ENCODE peak calls at places on chromosomes 1 and 21, in five cellular contexts. J, Q, X, V and W are unnamed samples.

GRCh38 chr1:14713077-14713476 is 114.6 kb downstream of the KAZN start:
- DNase-seq in Q (no peak), X (no peak), V (no peak), J (no peak), W (no peak)

GRCh38 chr1:211632808-211633522 is 42.5 kb downstream of the NEK2 start:
- DNase-seq in V (no peak), X (no peak), J (peak; percentile 95), Q (no peak), W (no peak)

GRCh38 chr21:26570203-26570602 is 2.9 kb downstream of the CYYR1 start:
- DNase-seq in X (no peak), V (no peak), Q (no peak), J (no peak), W (no peak)

GRCh38 chr1:228280106-228280901 is 72.5 kb downstream of the OBSCN start:
- DNase-seq in X (no peak), Q (no peak), J (no peak), V (no peak), W (no peak)

GRCh38 chr1:52814465-52814864 is 28.1 kb upstream of the ZYG11A start:
- DNase-seq in V (no peak), X (no peak), J (no peak), Q (no peak), W (no peak)

GRCh38 chr1:160129558-160129957 is 14.0 kb downstream of the ATP1A2 start:
- DNase-seq in X (no peak), J (no peak), V (no peak), Q (no peak), W (no peak)

GRCh38 chr1:216841165-216841564 is 117.9 kb upstream of the ESRRG start:
- DNase-seq in Q (no peak), J (no peak), X (no peak), V (no peak), W (no peak)

GRCh38 chr1:230160957-230161771 is 94.1 kb downstream of the GALNT2 start:
- DNase-seq in J (no peak), V (no peak), Q (no peak), X (no peak), W (no peak)

GRCh38 chr1:220528679-220529529 is 968 bp downstream of the MARK1 start:
- DNase-seq in V (peak; percentile 70), X (peak; percentile 66), Q (no peak), J (no peak), W (no peak)

GRCh38 chr1:160669276-160669675 is 22.4 kb upstream of the SLAMF1 start:
- DNase-seq in Q (no peak), J (no peak), V (no peak), X (no peak), W (no peak)

GRCh38 chr21:38766987-38767722 is 38.6 kb upstream of the ETS2 start:
- DNase-seq in V (peak; percentile 21), Q (peak; percentile 32), J (no peak), X (no peak), W (no peak)

GRCh38 chr1:234611153-234611798 is 1.3 kb upstream of the IRF2BP2 start:
- DNase-seq in Q (no peak), X (no peak), J (peak; percentile 91), V (peak; percentile 84), W (peak; percentile 71)

GRCh38 chr1:167059729-167060107 is 30.5 kb downstream of the GPA33 start:
- DNase-seq in X (no peak), V (no peak), J (peak; percentile 22), Q (no peak), W (no peak)

GRCh38 chr1:75172556-75172955 is 38.4 kb downstream of the LHX8 start:
- DNase-seq in V (no peak), J (no peak), Q (no peak), X (no peak), W (no peak)

GRCh38 chr1:15100369-15101111 is 53.0 kb upstream of the TMEM51 start:
- DNase-seq in Q (no peak), V (peak; percentile 55), J (peak; percentile 18), X (peak; percentile 75), W (peak; percentile 38)